ENCODE peak calls at places on chromosomes 1 and 21, in eight cellular contexts. J, O, M, U, B, K, Y and R are unnamed samples.

GRCh38 chr1:212309967-212310366 is 24.8 kb downstream of the PPP2R5A start:
- DNase-seq in J (no peak), U (no peak), B (no peak), Y (no peak), K (no peak), O (no peak), M (no peak), R (no peak)

GRCh38 chr1:40592107-40592773 is 60.8 kb downstream of the ZNF684 start:
- DNase-seq in M (no peak), Y (no peak), K (peak; percentile 62), J (no peak), B (peak; percentile 54), U (peak; percentile 27), O (peak; percentile 17), R (no peak)

GRCh38 chr1:240946926-240947325 is 335.0 kb upstream of the GREM2 start:
- DNase-seq in O (no peak), U (no peak), J (no peak), Y (no peak), B (peak; percentile 72), M (no peak), K (peak; percentile 70), R (no peak)

GRCh38 chr1:165900576-165901380 is 73.4 kb downstream of the UCK2 start:
- DNase-seq in O (no peak), Y (no peak), B (no peak), U (no peak), J (no peak), K (no peak), M (no peak), R (no peak)

GRCh38 chr1:53574621-53575020 is 115.4 kb downstream of the DMRTB1 start:
- DNase-seq in Y (no peak), U (no peak), M (no peak), B (no peak), J (peak; percentile 22), O (no peak), K (no peak), R (no peak)

GRCh38 chr1:160307455-160307854 is 22.5 kb upstream of the PEX19 start:
- DNase-seq in J (no peak), U (no peak), O (no peak), M (no peak), B (no peak), K (no peak), Y (no peak), R (no peak)

GRCh38 chr1:220734571-220735326 is 13.4 kb upstream of the MTARC2 start:
- DNase-seq in U (no peak), B (peak; percentile 82), Y (no peak), J (no peak), O (no peak), M (no peak), K (no peak), R (no peak)

GRCh38 chr1:200724064-200724463 is 14.6 kb upstream of the CAMSAP2 start:
- DNase-seq in U (no peak), O (no peak), Y (no peak), M (no peak), K (no peak), J (no peak), B (peak; percentile 19), R (no peak)

GRCh38 chr1:150567717-150568561 is 11.5 kb downstream of the MCL1 start:
- DNase-seq in U (no peak), O (peak; percentile 61), J (peak; percentile 97), B (peak; percentile 97), Y (no peak), M (peak; percentile 95), K (peak; percentile 37), R (no peak)

GRCh38 chr1:27430903-27431653 is 38.7 kb downstream of the GPR3 start:
- DNase-seq in Y (no peak), M (no peak), J (no peak), K (no peak), U (peak; percentile 45), O (no peak), B (no peak), R (no peak)

GRCh38 chr21:25974937-25975336 is 195.6 kb downstream of the APP start:
- DNase-seq in J (no peak), B (no peak), Y (no peak), U (no peak), M (no peak), K (no peak), O (no peak), R (no peak)

GRCh38 chr1:26482921-26483320 is 10.7 kb downstream of the HMGN2 start:
- DNase-seq in M (no peak), U (no peak), O (no peak), J (no peak), K (no peak), B (no peak), Y (no peak), R (no peak)

GRCh38 chr1:199243423-199244061 is 604.7 kb downstream of the PTPRC start:
- DNase-seq in J (no peak), M (no peak), Y (peak; percentile 39), K (peak; percentile 80), B (peak; percentile 63), O (peak; percentile 78), U (peak; percentile 75), R (peak; percentile 44)

GRCh38 chr1:184222561-184223157 is 164.2 kb upstream of the C1orf21 start:
- DNase-seq in J (peak; percentile 70), M (peak; percentile 34), K (peak; percentile 73), U (peak; percentile 29), B (peak; percentile 65), O (peak; percentile 42), Y (no peak), R (peak; percentile 18)

GRCh38 chr21:17003221-17003620 is 509.6 kb upstream of the CXADR start:
- DNase-seq in O (no peak), J (no peak), U (no peak), M (no peak), K (no peak), B (peak; percentile 37), Y (no peak), R (no peak)

GRCh38 chr1:221800831-221801610 is 59.1 kb upstream of the DUSP10 start:
- DNase-seq in O (no peak), B (no peak), K (no peak), Y (no peak), J (no peak), U (no peak), M (no peak), R (no peak)

GRCh38 chr1:172979828-172980227 is 70.9 kb downstream of the TNFSF18 start:
- DNase-seq in K (no peak), J (no peak), B (no peak), O (no peak), Y (no peak), U (no peak), M (no peak), R (no peak)

GRCh38 chr1:187621961-187622360 is 793.2 kb downstream of the PLA2G4A start:
- DNase-seq in O (no peak), Y (no peak), K (no peak), J (no peak), B (peak; percentile 68), U (no peak), M (no peak), R (no peak)

GRCh38 chr1:206896261-206896660 is 982 bp upstream of the IL24 start:
- DNase-seq in B (no peak), J (no peak), K (no peak), M (no peak), U (no peak), Y (no peak), O (no peak), R (no peak)

GRCh38 chr1:164641353-164641730 is 82.4 kb downstream of the PBX1 start:
- DNase-seq in O (no peak), K (no peak), Y (no peak), M (peak; percentile 90), J (no peak), U (no peak), B (peak; percentile 9), R (no peak)

GRCh38 chr1:117782056-117782455 is 147.4 kb downstream of the GDAP2 start:
- DNase-seq in Y (no peak), O (no peak), U (no peak), B (no peak), K (no peak), M (no peak), J (no peak), R (no peak)

GRCh38 chr1:212487774-212488435 is 55.2 kb downstream of the NENF start:
- DNase-seq in Y (no peak), U (no peak), K (no peak), M (no peak), O (no peak), B (no peak), J (no peak), R (no peak)

GRCh38 chr1:158075078-158075477 is 81.6 kb downstream of the KIRREL1 start:
- DNase-seq in U (no peak), O (no peak), K (no peak), B (no peak), M (no peak), Y (no peak), J (peak; percentile 58), R (no peak)

GRCh38 chr1:61539720-61540462 is 185.1 kb downstream of the TM2D1 start:
- DNase-seq in U (no peak), K (no peak), Y (no peak), J (no peak), B (no peak), O (no peak), M (no peak), R (no peak)

GRCh38 chr1:82604524-82604923 is 803.8 kb downstream of the ADGRL2 start:
- DNase-seq in B (no peak), U (no peak), Y (no peak), O (no peak), J (no peak), K (no peak), M (no peak), R (no peak)

GRCh38 chr21:33127154-33127893 is 57.4 kb downstream of the OLIG1 start:
- DNase-seq in B (peak; percentile 75), M (peak; percentile 39), K (peak; percentile 82), U (peak; percentile 29), O (peak; percentile 73), J (no peak), Y (peak; percentile 42), R (peak; percentile 19)

GRCh38 chr21:35361984-35362383 is 312.9 kb upstream of the RUNX1 start:
- DNase-seq in J (no peak), M (no peak), O (no peak), U (no peak), B (no peak), Y (no peak), K (no peak), R (no peak)

GRCh38 chr1:33429846-33430750 is 797 bp downstream of the PHC2 start:
- DNase-seq in K (peak; percentile 65), J (peak; percentile 82), U (no peak), O (peak; percentile 6), B (peak; percentile 46), Y (no peak), M (no peak), R (no peak)

GRCh38 chr1:160169553-160170399 is 18.4 kb downstream of the ATP1A4 start:
- DNase-seq in O (peak; percentile 60), J (no peak), U (peak; percentile 20), M (no peak), Y (no peak), K (no peak), B (no peak), R (no peak)

GRCh38 chr1:42736152-42736551 is 3.9 kb downstream of the CLDN19 start:
- DNase-seq in K (peak; percentile 58), U (no peak), M (no peak), B (peak; percentile 61), O (peak; percentile 13), Y (no peak), J (no peak), R (no peak)

GRCh38 chr1:1083181-1084027 is 9.3 kb upstream of the RNF223 start:
- DNase-seq in K (no peak), M (peak; percentile 5), B (no peak), J (peak; percentile 65), O (no peak), U (no peak), Y (no peak), R (no peak)

GRCh38 chr21:42307106-42307505 is 8.1 kb downstream of the TFF3 start:
- DNase-seq in J (peak; percentile 54), M (no peak), B (no peak), K (no peak), U (no peak), Y (no peak), O (no peak), R (no peak)